ENCODE peak calls at places on chromosomes 11 and 22, in ten cellular contexts. S is lower leg skin, P is gastrocnemius medialis, H is ovary, Q is body of pancreas, F is GM12892, G is IMR-90, D is NB4, M is erythroblast, N is prostate gland. B is an unnamed sample.

GRCh38 chr22:21761086-21761485 is 25.5 kb upstream of the YPEL1 start:
- DNase-seq in S (no peak), P (no peak), H (no peak), Q (no peak), F (no peak), G (peak; percentile 88), D (no peak), M (no peak), N (no peak), B (no peak)

GRCh38 chr22:46092646-46093410 is 57.5 kb upstream of the PPARA start:
- DNase-seq in S (no peak), P (no peak), H (peak; percentile 49), Q (peak; percentile 17), F (no peak), G (no peak), D (no peak), M (no peak), N (no peak), B (no peak)

GRCh38 chr11:31412946-31413345 is 43.3 kb downstream of the DNAJC24 start:
- DNase-seq in S (no peak), P (no peak), H (no peak), Q (no peak), F (no peak), G (peak; percentile 78), D (no peak), M (no peak), N (no peak), B (no peak)

GRCh38 chr22:27212617-27213177 is 555.3 kb downstream of the MIAT start:
- DNase-seq in S (peak; percentile 91), P (peak; percentile 71), H (peak; percentile 63), Q (peak; percentile 84), F (no peak), G (peak; percentile 98), D (peak; percentile 87), M (no peak), N (peak; percentile 31), B (peak; percentile 80)

GRCh38 chr11:65491614-65492386 is 7.0 kb upstream of the MALAT1 start:
- DNase-seq in S (peak; percentile 97), P (peak; percentile 85), H (peak; percentile 70), Q (peak; percentile 91), F (no peak), G (peak; percentile 98), D (peak; percentile 96), M (peak; percentile 58), N (peak; percentile 94), B (peak; percentile 83)

GRCh38 chr22:47629791-47630655 is 867.6 kb downstream of the TBC1D22A start:
- DNase-seq in S (peak; percentile 52), P (no peak), H (peak; percentile 13), Q (no peak), F (no peak), G (no peak), D (no peak), M (no peak), N (no peak), B (no peak)

GRCh38 chr11:31643831-31644230 is 134.3 kb downstream of the ELP4 start:
- DNase-seq in S (no peak), P (no peak), H (no peak), Q (no peak), F (no peak), G (peak; percentile 67), D (no peak), M (no peak), N (no peak), B (no peak)

GRCh38 chr11:33687733-33688479 is 12.7 kb downstream of the C11orf91 start:
- DNase-seq in S (no peak), P (no peak), H (no peak), Q (peak; percentile 52), F (peak; percentile 35), G (peak; percentile 78), D (peak; percentile 67), M (peak; percentile 32), N (peak; percentile 30), B (peak; percentile 80)

GRCh38 chr11:66543263-66544107 is 2.4 kb downstream of the ZDHHC24 start:
- DNase-seq in S (no peak), P (no peak), H (peak; percentile 77), Q (peak; percentile 28), F (peak; percentile 58), G (peak; percentile 57), D (no peak), M (peak; percentile 75), N (no peak), B (peak; percentile 47)

GRCh38 chr11:4825132-4825531 is 4.0 kb downstream of the OR51F2 start:
- DNase-seq in S (no peak), P (no peak), H (no peak), Q (no peak), F (no peak), G (no peak), D (no peak), M (no peak), N (no peak), B (no peak)

GRCh38 chr11:4826425-4826824 is 5.3 kb downstream of the OR51F2 start:
- DNase-seq in S (no peak), P (no peak), H (no peak), Q (no peak), F (no peak), G (peak; percentile 44), D (peak; percentile 11), M (no peak), N (peak; percentile 70), B (no peak)

DNA sequence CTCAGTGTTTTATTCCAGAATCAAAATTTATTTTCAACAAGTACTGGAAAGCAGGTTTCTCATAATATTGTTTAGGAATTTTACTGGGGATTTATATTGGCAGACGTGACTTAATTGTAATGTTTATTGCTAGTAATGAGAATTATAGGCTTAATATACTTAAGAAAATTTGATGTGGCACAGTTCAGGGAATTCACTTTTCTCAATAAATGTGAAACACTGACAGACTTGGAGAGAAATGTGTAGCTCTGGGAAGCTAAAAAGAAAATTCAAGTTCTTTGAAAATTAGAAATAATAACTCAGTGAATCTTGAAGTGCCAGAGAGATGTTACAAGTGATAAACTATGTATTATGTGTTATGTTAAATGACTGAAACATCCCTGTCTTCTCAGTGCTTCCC is at the start of gene OR51F2:
- DNase-seq in S (no peak), P (no peak), H (no peak), Q (no peak), F (no peak), G (no peak), D (no peak), M (no peak), N (no peak), B (no peak)
- TF ChIP-seq POLR2A in S (no peak), P (no peak), H (no peak), Q (no peak), F (no peak), G (no peak), D (no peak), M (no peak), N (no peak), B (no peak)

GRCh38 chr22:50189849-50190181 is 4.1 kb downstream of the TRABD start:
- DNase-seq in S (no peak), P (no peak), H (peak; percentile 49), Q (no peak), F (no peak), G (no peak), D (no peak), M (no peak), N (no peak), B (no peak)

GRCh38 chr22:50192825-50193204 is 7.1 kb downstream of the TRABD start:
- DNase-seq in S (no peak), P (no peak), H (no peak), Q (peak; percentile 79), F (no peak), G (no peak), D (no peak), M (no peak), N (no peak), B (no peak)

GRCh38 chr22:50190182-50190951 is 4.7 kb downstream of the TRABD start:
- DNase-seq in S (peak; percentile 95), P (no peak), H (peak; percentile 79), Q (peak; percentile 91), F (peak; percentile 81), G (no peak), D (peak; percentile 91), M (peak; percentile 90), N (peak; percentile 68), B (peak; percentile 75)

GRCh38 chr22:50192056-50192824 is 6.5 kb downstream of the TRABD start:
- DNase-seq in S (no peak), P (no peak), H (no peak), Q (peak; percentile 86), F (no peak), G (peak; percentile 19), D (peak; percentile 77), M (no peak), N (peak; percentile 66), B (no peak)

GRCh38 chr22:50191041-50191740 is 5.5 kb downstream of the TRABD start:
- DNase-seq in S (no peak), P (no peak), H (peak; percentile 56), Q (peak; percentile 50), F (peak; percentile 64), G (no peak), D (peak; percentile 90), M (peak; percentile 61), N (no peak), B (no peak)
- TF ChIP-seq POLR2A in S (no peak), P (no peak), H (no peak), Q (peak; percentile 14), F (peak; percentile 81), G (no peak), D (no peak), M (peak; percentile 13), N (no peak), B (no peak)

GRCh38 chr11:47552581-47553416 is at the start of gene CELF1:
- DNase-seq in S (peak; percentile 98), P (peak; percentile 84), H (peak; percentile 94), Q (peak; percentile 91), F (peak; percentile 86), G (peak; percentile 83), D (peak; percentile 93), M (peak; percentile 93), N (peak; percentile 87), B (peak; percentile 95)
- TF ChIP-seq POLR2A in S (no peak), P (peak; percentile 92), H (peak; percentile 63), Q (peak; percentile 66), F (peak; percentile 71), G (peak; percentile 43), D (peak; percentile 77), M (peak; percentile 29), N (peak; percentile 60), B (no peak)

GRCh38 chr11:70201876-70202861 is 927 bp upstream of the FADD start:
- DNase-seq in S (no peak), P (no peak), H (no peak), Q (no peak), F (no peak), G (no peak), D (peak; percentile 86), M (peak; percentile 12), N (no peak), B (no peak)

GRCh38 chr11:70205049-70205725 is 2.1 kb downstream of the FADD start:
- DNase-seq in S (no peak), P (no peak), H (no peak), Q (no peak), F (no peak), G (peak; percentile 26), D (no peak), M (no peak), N (no peak), B (no peak)

GRCh38 chr11:70204466-70204799 is 1.3 kb downstream of the FADD start:
- DNase-seq in S (no peak), P (no peak), H (no peak), Q (no peak), F (no peak), G (no peak), D (no peak), M (peak; percentile 58), N (no peak), B (no peak)

GRCh38 chr11:70203749-70204465 is 811 bp downstream of the FADD start:
- DNase-seq in S (no peak), P (peak; percentile 26), H (peak; percentile 61), Q (peak; percentile 73), F (no peak), G (peak; percentile 86), D (peak; percentile 91), M (peak; percentile 87), N (peak; percentile 60), B (peak; percentile 56)

GRCh38 chr11:70202898-70203748 is at the start of gene FADD:
- DNase-seq in S (peak; percentile 97), P (peak; percentile 80), H (peak; percentile 93), Q (peak; percentile 95), F (peak; percentile 83), G (peak; percentile 92), D (peak; percentile 95), M (peak; percentile 93), N (peak; percentile 84), B (peak; percentile 94)
- TF ChIP-seq POLR2A in S (no peak), P (peak; percentile 81), H (no peak), Q (peak; percentile 86), F (peak; percentile 93), G (peak; percentile 85), D (peak; percentile 94), M (peak; percentile 86), N (peak; percentile 74), B (no peak)

B was measured in testis.